ENCODE peak calls at places on chromosomes 5 and 9, in seven cellular contexts. Y is nephron progenitor cell; P is IMR-90; Q is activated CD8-positive, alpha-beta T cell treated with anti-CD3 and anti-CD28 coated beads for 36 hours; E is cardiac muscle cell; X is lung; H is heart left ventricle. W is an unnamed sample.

GRCh38 chr5:123874600-123875201 is 362.7 kb downstream of the CSNK1G3 start:
- DNase-seq in Y (no peak), P (peak; percentile 12), Q (no peak), E (peak; percentile 90), X (no peak), H (no peak), W (no peak)

GRCh38 chr5:126780165-126780827 is 3.4 kb downstream of the LMNB1 start:
- DNase-seq in Y (no peak), P (peak; percentile 81), Q (peak; percentile 74), E (peak; percentile 84), X (no peak), H (no peak), W (peak; percentile 83)

GRCh38 chr5:73448451-73449136 is at the start of gene FOXD1:
- DNase-seq in Y (peak; percentile 73), P (peak; percentile 97), Q (peak; percentile 81), E (peak; percentile 75), X (no peak), H (peak; percentile 59), W (peak; percentile 82)

GRCh38 chr9:127904888-127905728 is 5.7 kb upstream of the ST6GALNAC6 start:
- DNase-seq in Y (no peak), P (no peak), Q (peak; percentile 77), E (no peak), X (no peak), H (peak; percentile 29), W (no peak)

GRCh38 chr9:34123682-34124081 is 2.8 kb downstream of the DCAF12 start:
- DNase-seq in Y (no peak), P (no peak), Q (peak; percentile 50), E (no peak), X (peak; percentile 60), H (peak; percentile 43), W (no peak)

GRCh38 chr9:98482248-98482647 is 226.5 kb downstream of the GABBR2 start:
- DNase-seq in Y (no peak), P (no peak), Q (no peak), E (peak; percentile 21), X (no peak), H (no peak), W (no peak)

GRCh38 chr5:151315998-151316597 is 12.5 kb upstream of the SLC36A3 start:
- DNase-seq in Y (peak; percentile 83), P (peak; percentile 63), Q (peak; percentile 79), E (peak; percentile 88), X (peak; percentile 81), H (peak; percentile 78), W (peak; percentile 64)

GRCh38 chr5:97125125-97125683 is 17.2 kb downstream of the LIX1 start:
- DNase-seq in Y (no peak), P (no peak), Q (no peak), E (no peak), X (no peak), H (no peak), W (no peak)

GRCh38 chr9:35333551-35333950 is 156.4 kb upstream of the RUSC2 start:
- DNase-seq in Y (no peak), P (peak; percentile 86), Q (no peak), E (peak; percentile 62), X (no peak), H (no peak), W (peak; percentile 87)

GRCh38 chr9:72462340-72462739 is 59.1 kb upstream of the TMC1 start:
- DNase-seq in Y (no peak), P (peak; percentile 75), Q (no peak), E (peak; percentile 45), X (no peak), H (no peak), W (no peak)

GRCh38 chr5:72767289-72768010 is 49.0 kb upstream of the TNPO1 start:
- DNase-seq in Y (no peak), P (no peak), Q (no peak), E (peak; percentile 22), X (no peak), H (no peak), W (no peak)

GRCh38 chr9:89730715-89731114 is 125.9 kb downstream of the GADD45G start:
- DNase-seq in Y (peak; percentile 26), P (no peak), Q (no peak), E (no peak), X (peak; percentile 74), H (no peak), W (no peak)

GRCh38 chr9:9921771-9922170 is 691.0 kb downstream of the PTPRD start:
- DNase-seq in Y (no peak), P (no peak), Q (no peak), E (no peak), X (no peak), H (no peak), W (no peak)

GRCh38 chr5:982377-983237 is 26.0 kb upstream of the NKD2 start:
- DNase-seq in Y (peak; percentile 55), P (no peak), Q (no peak), E (no peak), X (no peak), H (no peak), W (no peak)
- TF ChIP-seq CTCF in Y (peak; percentile 30), P (peak; percentile 24), Q (no peak), E (peak; percentile 39), X (no peak), H (no peak), W (no peak)

DNA sequence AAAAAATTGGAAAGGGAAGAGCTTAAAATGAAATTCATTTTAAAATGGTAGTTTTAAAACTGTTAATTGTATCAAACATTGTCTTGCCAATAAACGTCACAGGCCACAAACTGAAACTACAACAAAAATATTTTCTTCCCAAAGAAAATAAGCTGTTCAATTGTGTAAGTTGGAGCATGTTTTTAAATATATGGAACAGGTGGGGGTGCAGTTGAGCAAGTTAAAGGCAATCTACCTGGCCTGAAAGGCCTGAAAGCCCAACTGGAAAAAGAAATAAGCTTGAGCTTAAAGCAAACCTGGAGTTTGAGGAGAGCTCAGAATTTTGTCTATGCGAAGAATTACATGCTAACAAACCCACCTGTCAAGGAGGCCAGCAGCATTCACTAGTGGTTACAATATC is 439.5 kb downstream of the ACTL7B start:
- DNase-seq in Y (no peak), P (peak; percentile 7), Q (no peak), E (peak; percentile 6), X (no peak), H (no peak), W (peak; percentile 40)
- TF ChIP-seq CTCF in Y (no peak), P (no peak), Q (no peak), E (no peak), X (no peak), H (no peak), W (no peak)

DNA sequence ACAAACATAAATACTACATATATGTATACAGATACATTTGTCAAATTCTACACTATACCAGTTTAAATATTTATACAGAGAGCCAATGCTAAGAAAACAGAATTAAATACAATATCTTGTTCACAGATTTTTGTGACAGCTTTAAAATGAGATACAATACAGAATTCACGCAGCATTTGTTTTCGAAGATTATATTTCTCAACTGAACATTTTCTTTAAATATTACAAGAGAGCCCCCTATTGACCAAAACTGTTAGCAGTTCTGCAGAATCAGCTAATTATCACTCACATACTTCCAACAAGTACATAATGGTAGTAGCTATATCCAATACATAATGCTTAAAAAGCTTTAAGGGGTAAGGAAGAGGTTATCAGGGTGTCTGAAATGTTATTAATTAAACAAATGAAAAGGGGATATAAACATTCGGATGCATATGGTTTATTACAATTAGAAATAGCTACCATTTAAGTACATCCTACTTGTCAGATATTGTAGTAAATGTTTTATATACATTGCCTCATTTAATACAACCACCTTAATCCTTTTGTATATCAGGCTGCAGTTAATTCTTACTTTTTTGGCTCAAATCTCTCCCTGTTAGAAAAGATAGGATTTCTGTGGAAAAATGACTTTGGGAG is 31.7 kb downstream of the ZDHHC21 start:
- DNase-seq in Y (no peak), P (peak; percentile 43), Q (no peak), E (peak; percentile 61), X (no peak), H (no peak), W (peak; percentile 42)
- TF ChIP-seq CTCF in Y (peak; percentile 56), P (peak; percentile 59), Q (peak; percentile 67), E (peak; percentile 70), X (no peak), H (peak; percentile 30), W (peak; percentile 62)

DNA sequence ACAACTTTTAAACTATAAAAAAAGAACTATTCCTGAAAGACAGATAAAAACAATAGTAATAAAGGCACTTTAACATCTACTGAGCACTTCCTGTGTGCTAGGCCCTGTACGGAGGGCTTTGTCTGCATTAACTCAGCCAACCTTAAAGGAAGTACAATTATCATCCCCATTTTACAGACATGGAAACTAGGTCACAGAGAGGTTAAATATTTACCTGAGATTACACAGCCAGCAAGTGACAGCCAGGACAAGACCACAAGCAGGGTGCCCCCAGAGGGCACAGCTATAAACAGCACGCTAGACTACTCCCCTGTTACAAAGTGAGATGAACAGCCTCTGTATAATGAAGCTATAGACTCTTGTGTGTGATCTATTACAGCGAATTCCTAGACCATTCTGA is 25.5 kb downstream of the DDX31 start:
- DNase-seq in Y (no peak), P (no peak), Q (peak; percentile 16), E (no peak), X (no peak), H (no peak), W (no peak)
- TF ChIP-seq CTCF in Y (no peak), P (no peak), Q (peak; percentile 29), E (peak; percentile 18), X (no peak), H (no peak), W (peak; percentile 12)

DNA sequence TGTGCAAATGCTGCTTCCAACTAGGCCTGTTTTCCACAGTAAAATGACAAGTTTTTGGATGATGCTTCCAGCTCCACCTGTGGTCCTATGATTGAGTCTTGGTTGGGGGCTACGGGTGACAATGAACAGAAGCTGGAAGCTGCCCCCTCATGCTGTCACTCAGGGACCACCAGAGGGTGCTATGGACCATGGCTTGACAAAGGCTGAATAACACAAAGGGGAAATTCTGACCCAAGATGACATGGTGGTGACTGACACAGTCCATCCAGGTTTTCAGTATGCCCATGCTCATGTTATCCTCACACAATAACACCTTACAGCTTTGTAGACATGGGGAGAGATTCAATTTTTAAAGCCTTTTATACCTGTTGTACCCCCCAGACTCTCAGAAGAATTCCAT is 23.9 kb upstream of the SAP30L start:
- DNase-seq in Y (no peak), P (peak; percentile 14), Q (peak; percentile 58), E (peak; percentile 26), X (no peak), H (no peak), W (peak; percentile 31)
- TF ChIP-seq CTCF in Y (peak; percentile 29), P (peak; percentile 41), Q (no peak), E (peak; percentile 44), X (no peak), H (peak; percentile 12), W (peak; percentile 48)

GRCh38 chr5:115170924-115171510 is 1.3 kb upstream of the TRIM36 start:
- DNase-seq in Y (no peak), P (no peak), Q (no peak), E (no peak), X (no peak), H (no peak), W (no peak)

GRCh38 chr5:115170128-115170923 is 618 bp upstream of the TRIM36 start:
- DNase-seq in Y (peak; percentile 67), P (peak; percentile 1), Q (peak; percentile 38), E (no peak), X (peak; percentile 35), H (no peak), W (peak; percentile 18)

GRCh38 chr5:115166744-115167393 is 2.8 kb downstream of the TRIM36 start:
- DNase-seq in Y (no peak), P (no peak), Q (no peak), E (no peak), X (no peak), H (no peak), W (no peak)

GRCh38 chr5:115168829-115169391 is 798 bp downstream of the TRIM36 start:
- DNase-seq in Y (peak; percentile 42), P (no peak), Q (no peak), E (no peak), X (no peak), H (no peak), W (no peak)

GRCh38 chr5:115169392-115170127 is at the start of gene TRIM36:
- DNase-seq in Y (peak; percentile 98), P (peak; percentile 79), Q (peak; percentile 94), E (peak; percentile 94), X (peak; percentile 93), H (peak; percentile 93), W (peak; percentile 86)
- TF ChIP-seq CTCF in Y (no peak), P (peak; percentile 26), Q (no peak), E (peak; percentile 25), X (no peak), H (no peak), W (peak; percentile 3)

W was measured in fibroblast of mammary gland.